ENCODE peak calls at places on chromosomes 16 and 17, in five cellular contexts. One of them, this sample, is unnamed.

GRCh38 chr16:89749637-89750036 is 28.3 kb downstream of the ZNF276 start:
- DNase-seq in fibroblast of the aortic adventitia: no peak
- DNase-seq in AG10803: no peak
- DNase-seq in BJ: no peak
- DNase-seq in mucosa of descending colon: peak; percentile 73
- DNase-seq in this sample: peak; percentile 70

GRCh38 chr17:79039171-79039570 is 15.2 kb downstream of the C1QTNF1 start:
- DNase-seq in mucosa of descending colon: peak; percentile 18
- DNase-seq in BJ: no peak
- DNase-seq in AG10803: no peak
- DNase-seq in fibroblast of the aortic adventitia: no peak
- DNase-seq in this sample: no peak

GRCh38 chr17:42519546-42520444 is 16.2 kb upstream of the NAGLU start:
- DNase-seq in fibroblast of the aortic adventitia: peak; percentile 99
- DNase-seq in AG10803: peak; percentile 100
- DNase-seq in BJ: peak; percentile 96
- DNase-seq in mucosa of descending colon: peak; percentile 79
- DNase-seq in this sample: no peak

GRCh38 chr16:83967838-83968482 is at the start of gene NECAB2:
- DNase-seq in AG10803: peak; percentile 12
- DNase-seq in BJ: no peak
- DNase-seq in mucosa of descending colon: peak; percentile 53
- DNase-seq in fibroblast of the aortic adventitia: peak; percentile 15
- DNase-seq in this sample: peak; percentile 52

GRCh38 chr17:55794681-55795080 is 43.8 kb downstream of the PCTP start:
- DNase-seq in mucosa of descending colon: no peak
- DNase-seq in fibroblast of the aortic adventitia: no peak
- DNase-seq in BJ: no peak
- DNase-seq in AG10803: no peak
- DNase-seq in this sample: no peak

GRCh38 chr17:73338050-73338491 is 26.3 kb upstream of the CDC42EP4 start:
- DNase-seq in AG10803: peak; percentile 70
- DNase-seq in mucosa of descending colon: no peak
- DNase-seq in BJ: no peak
- DNase-seq in fibroblast of the aortic adventitia: peak; percentile 48
- DNase-seq in this sample: no peak

GRCh38 chr16:19393226-19394074 is 24.2 kb upstream of the TMC5 start:
- DNase-seq in fibroblast of the aortic adventitia: peak; percentile 23
- DNase-seq in BJ: no peak
- DNase-seq in mucosa of descending colon: peak; percentile 59
- DNase-seq in AG10803: no peak
- DNase-seq in this sample: no peak

GRCh38 chr17:36652716-36653115 is 51.3 kb downstream of the MRM1 start:
- DNase-seq in AG10803: no peak
- DNase-seq in BJ: no peak
- DNase-seq in mucosa of descending colon: peak; percentile 69
- DNase-seq in fibroblast of the aortic adventitia: peak; percentile 6
- DNase-seq in this sample: no peak

GRCh38 chr17:604719-605118 is 109.9 kb downstream of the VPS53 start:
- DNase-seq in AG10803: no peak
- DNase-seq in fibroblast of the aortic adventitia: peak; percentile 40
- DNase-seq in mucosa of descending colon: no peak
- DNase-seq in BJ: no peak
- DNase-seq in this sample: no peak

GRCh38 chr16:29730649-29731048 is 15.1 kb downstream of the C16orf54 start:
- DNase-seq in AG10803: no peak
- DNase-seq in BJ: no peak
- DNase-seq in fibroblast of the aortic adventitia: no peak
- DNase-seq in mucosa of descending colon: no peak
- DNase-seq in this sample: peak; percentile 7

GRCh38 chr16:53489754-53490153 is 13.3 kb downstream of the AKTIP start:
- DNase-seq in AG10803: no peak
- DNase-seq in BJ: no peak
- DNase-seq in fibroblast of the aortic adventitia: no peak
- DNase-seq in mucosa of descending colon: no peak
- DNase-seq in this sample: no peak

GRCh38 chr17:50772251-50772650 is 4.9 kb upstream of the ANKRD40CL start:
- DNase-seq in AG10803: no peak
- DNase-seq in BJ: no peak
- DNase-seq in mucosa of descending colon: no peak
- DNase-seq in fibroblast of the aortic adventitia: no peak
- DNase-seq in this sample: no peak

GRCh38 chr17:14741516-14741915 is 440.6 kb downstream of the HS3ST3B1 start:
- DNase-seq in mucosa of descending colon: no peak
- DNase-seq in BJ: no peak
- DNase-seq in fibroblast of the aortic adventitia: peak; percentile 6
- DNase-seq in AG10803: peak; percentile 15
- DNase-seq in this sample: no peak

GRCh38 chr17:74427048-74427762 is 4.7 kb upstream of the GPRC5C start:
- DNase-seq in mucosa of descending colon: peak; percentile 86
- DNase-seq in AG10803: no peak
- DNase-seq in fibroblast of the aortic adventitia: no peak
- DNase-seq in BJ: no peak
- DNase-seq in this sample: no peak

GRCh38 chr17:45733781-45734180 is 50.3 kb upstream of the CRHR1 start:
- DNase-seq in AG10803: no peak
- DNase-seq in BJ: no peak
- DNase-seq in fibroblast of the aortic adventitia: no peak
- DNase-seq in mucosa of descending colon: no peak
- DNase-seq in this sample: no peak

GRCh38 chr17:77832180-77832560 is 126.3 kb upstream of the TNRC6C start:
- DNase-seq in fibroblast of the aortic adventitia: no peak
- DNase-seq in BJ: no peak
- DNase-seq in mucosa of descending colon: no peak
- DNase-seq in AG10803: no peak
- DNase-seq in this sample: no peak

GRCh38 chr17:41464682-41465081 is 2.5 kb downstream of the KRT32 start:
- DNase-seq in AG10803: peak; percentile 96
- DNase-seq in BJ: peak; percentile 88
- DNase-seq in mucosa of descending colon: no peak
- DNase-seq in fibroblast of the aortic adventitia: peak; percentile 96
- DNase-seq in this sample: no peak

DNA sequence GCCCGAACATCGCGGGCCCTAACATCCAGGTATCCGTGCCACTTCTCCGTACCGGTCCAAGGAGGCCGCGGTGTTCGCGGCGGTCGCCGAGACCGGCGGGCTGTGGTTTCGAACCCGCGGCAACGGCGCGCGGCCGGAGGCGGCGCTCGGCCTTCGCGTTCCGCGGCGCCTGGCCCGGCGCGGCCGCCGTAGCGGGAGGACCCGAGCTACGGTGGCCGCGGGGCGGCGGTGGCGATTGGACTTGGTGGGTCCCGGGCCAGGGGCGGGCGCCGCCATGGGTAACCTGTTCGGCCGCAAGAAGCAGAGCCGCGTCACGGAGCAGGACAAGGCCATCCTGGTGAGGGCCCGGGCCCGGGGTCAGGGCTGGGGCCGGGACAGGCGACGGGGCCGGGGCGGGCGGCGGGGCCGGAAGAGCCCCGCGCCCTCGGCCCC is at the start of gene CHMP6:
- DNase-seq in fibroblast of the aortic adventitia: peak; percentile 67
- DNase-seq in AG10803: peak; percentile 78
- DNase-seq in BJ: no peak
- DNase-seq in mucosa of descending colon: peak; percentile 85
- DNase-seq in this sample: no peak
- TF ChIP-seq CTCF in fibroblast of the aortic adventitia: peak; percentile 25
- TF ChIP-seq CTCF in AG10803: peak; percentile 18
- TF ChIP-seq CTCF in BJ: no peak
- TF ChIP-seq CTCF in mucosa of descending colon: peak; percentile 13
- TF ChIP-seq CTCF in this sample: no peak

GRCh38 chr16:87815567-87815966 is 49.8 kb upstream of the KLHDC4 start:
- DNase-seq in AG10803: no peak
- DNase-seq in mucosa of descending colon: no peak
- DNase-seq in BJ: no peak
- DNase-seq in fibroblast of the aortic adventitia: no peak
- DNase-seq in this sample: no peak
- TF ChIP-seq CTCF in AG10803: no peak
- TF ChIP-seq CTCF in mucosa of descending colon: no peak
- TF ChIP-seq CTCF in BJ: no peak
- TF ChIP-seq CTCF in fibroblast of the aortic adventitia: no peak
- TF ChIP-seq CTCF in this sample: no peak

GRCh38 chr16:79668502-79668901 is 68.0 kb upstream of the MAF start:
- DNase-seq in BJ: no peak
- DNase-seq in fibroblast of the aortic adventitia: no peak
- DNase-seq in mucosa of descending colon: no peak
- DNase-seq in AG10803: no peak
- DNase-seq in this sample: no peak
- TF ChIP-seq CTCF in BJ: no peak
- TF ChIP-seq CTCF in fibroblast of the aortic adventitia: no peak
- TF ChIP-seq CTCF in mucosa of descending colon: no peak
- TF ChIP-seq CTCF in AG10803: no peak
- TF ChIP-seq CTCF in this sample: no peak

DNA sequence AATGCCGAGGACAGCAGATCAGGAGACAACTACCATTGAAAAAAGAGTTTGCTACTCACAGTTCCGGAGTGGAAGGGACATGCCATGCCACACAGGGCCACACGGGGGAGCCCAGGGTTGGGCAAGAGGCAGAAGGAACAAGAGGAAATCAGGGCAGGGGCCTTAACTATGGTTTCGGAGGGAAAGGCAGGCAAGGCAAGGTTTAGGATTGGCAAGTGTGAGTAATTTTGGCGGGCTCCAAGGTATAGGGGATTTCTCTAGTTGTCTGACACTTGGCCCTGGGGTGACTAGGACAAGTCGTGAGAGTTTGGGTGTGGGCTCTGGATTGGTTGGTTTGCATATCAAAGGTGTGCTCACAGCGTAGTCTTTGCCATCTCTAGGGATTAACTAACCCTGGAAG is 27.0 kb upstream of the NTN1 start:
- DNase-seq in BJ: no peak
- DNase-seq in fibroblast of the aortic adventitia: peak; percentile 42
- DNase-seq in AG10803: peak; percentile 45
- DNase-seq in mucosa of descending colon: peak; percentile 76
- DNase-seq in this sample: peak; percentile 70
- TF ChIP-seq CTCF in BJ: peak; percentile 93
- TF ChIP-seq CTCF in fibroblast of the aortic adventitia: peak; percentile 95
- TF ChIP-seq CTCF in AG10803: peak; percentile 95
- TF ChIP-seq CTCF in mucosa of descending colon: peak; percentile 47
- TF ChIP-seq CTCF in this sample: peak; percentile 83

This sample was measured in CD14-positive monocyte.